ENCODE peak calls at places on chromosomes 16 and 17, in seven cellular contexts. One of them, this sample, is unnamed.
A peak's percentile ranks its signal among the peaks of the same experiment; 100 is the strongest.

GRCh38 chr17:40696651-40697072 is 6.9 kb downstream of the KRT24 start:
- DNase-seq in AG09319: peak; percentile 4
- DNase-seq in stimulated activated naive B cell treated with anti-CD40 and anti-IgM and Interleukin-4, amounts not matched to agents 10 μg/mL and 1 μg/mL and 100 μg/mL, for 72 hours: no peak
- DNase-seq in NCI-H774: no peak
- DNase-seq in amniotic stem cell: no peak
- DNase-seq in activated T-helper 1 cell treated with anti-CD3 and anti-CD28 coated beads, Interleukin-12 subunit alpha, Interleukin-12 subunit beta, Interleukin-2, Interleukin-4 antibody, amounts not matched to agents 30 ng/mL and 10 ng/mL and 1 ng/mL, durations not matched to agents 14 hours and 24 hours and 36 hours: no peak
- DNase-seq in effector CD8-positive, alpha-beta T cell: no peak
- DNase-seq in this sample: no peak

GRCh38 chr16:12229759-12230594 is 253.4 kb downstream of the SNX29 start:
- DNase-seq in AG09319: peak; percentile 28
- DNase-seq in stimulated activated naive B cell treated with anti-CD40 and anti-IgM and Interleukin-4, amounts not matched to agents 10 μg/mL and 1 μg/mL and 100 μg/mL, for 72 hours: no peak
- DNase-seq in NCI-H774: peak; percentile 54
- DNase-seq in amniotic stem cell: no peak
- DNase-seq in activated T-helper 1 cell treated with anti-CD3 and anti-CD28 coated beads, Interleukin-12 subunit alpha, Interleukin-12 subunit beta, Interleukin-2, Interleukin-4 antibody, amounts not matched to agents 30 ng/mL and 10 ng/mL and 1 ng/mL, durations not matched to agents 14 hours and 24 hours and 36 hours: no peak
- DNase-seq in effector CD8-positive, alpha-beta T cell: no peak
- DNase-seq in this sample: peak; percentile 89

GRCh38 chr17:2239882-2240430 is 63.6 kb downstream of the SMG6 start:
- DNase-seq in AG09319: no peak
- DNase-seq in stimulated activated naive B cell treated with anti-CD40 and anti-IgM and Interleukin-4, amounts not matched to agents 10 μg/mL and 1 μg/mL and 100 μg/mL, for 72 hours: peak; percentile 9
- DNase-seq in NCI-H774: no peak
- DNase-seq in amniotic stem cell: peak; percentile 64
- DNase-seq in activated T-helper 1 cell treated with anti-CD3 and anti-CD28 coated beads, Interleukin-12 subunit alpha, Interleukin-12 subunit beta, Interleukin-2, Interleukin-4 antibody, amounts not matched to agents 30 ng/mL and 10 ng/mL and 1 ng/mL, durations not matched to agents 14 hours and 24 hours and 36 hours: peak; percentile 55
- DNase-seq in effector CD8-positive, alpha-beta T cell: no peak
- DNase-seq in this sample: no peak

GRCh38 chr17:6913608-6914443 is 82.0 kb upstream of the ALOX12 start:
- DNase-seq in AG09319: peak; percentile 20
- DNase-seq in stimulated activated naive B cell treated with anti-CD40 and anti-IgM and Interleukin-4, amounts not matched to agents 10 μg/mL and 1 μg/mL and 100 μg/mL, for 72 hours: peak; percentile 43
- DNase-seq in NCI-H774: no peak
- DNase-seq in amniotic stem cell: peak; percentile 13
- DNase-seq in activated T-helper 1 cell treated with anti-CD3 and anti-CD28 coated beads, Interleukin-12 subunit alpha, Interleukin-12 subunit beta, Interleukin-2, Interleukin-4 antibody, amounts not matched to agents 30 ng/mL and 10 ng/mL and 1 ng/mL, durations not matched to agents 14 hours and 24 hours and 36 hours: peak; percentile 48
- DNase-seq in effector CD8-positive, alpha-beta T cell: peak; percentile 77
- DNase-seq in this sample: no peak

GRCh38 chr17:57160624-57161023 is 75.6 kb downstream of the AKAP1 start:
- DNase-seq in AG09319: no peak
- DNase-seq in stimulated activated naive B cell treated with anti-CD40 and anti-IgM and Interleukin-4, amounts not matched to agents 10 μg/mL and 1 μg/mL and 100 μg/mL, for 72 hours: no peak
- DNase-seq in NCI-H774: no peak
- DNase-seq in amniotic stem cell: no peak
- DNase-seq in activated T-helper 1 cell treated with anti-CD3 and anti-CD28 coated beads, Interleukin-12 subunit alpha, Interleukin-12 subunit beta, Interleukin-2, Interleukin-4 antibody, amounts not matched to agents 30 ng/mL and 10 ng/mL and 1 ng/mL, durations not matched to agents 14 hours and 24 hours and 36 hours: no peak
- DNase-seq in effector CD8-positive, alpha-beta T cell: no peak
- DNase-seq in this sample: no peak

GRCh38 chr17:78375401-78376079 is 2.9 kb upstream of the PGS1 start:
- DNase-seq in AG09319: peak; percentile 89
- DNase-seq in stimulated activated naive B cell treated with anti-CD40 and anti-IgM and Interleukin-4, amounts not matched to agents 10 μg/mL and 1 μg/mL and 100 μg/mL, for 72 hours: no peak
- DNase-seq in NCI-H774: no peak
- DNase-seq in amniotic stem cell: peak; percentile 77
- DNase-seq in activated T-helper 1 cell treated with anti-CD3 and anti-CD28 coated beads, Interleukin-12 subunit alpha, Interleukin-12 subunit beta, Interleukin-2, Interleukin-4 antibody, amounts not matched to agents 30 ng/mL and 10 ng/mL and 1 ng/mL, durations not matched to agents 14 hours and 24 hours and 36 hours: no peak
- DNase-seq in effector CD8-positive, alpha-beta T cell: no peak
- DNase-seq in this sample: no peak

GRCh38 chr16:88716201-88716600 is 9.9 kb downstream of the CTU2 start:
- DNase-seq in AG09319: no peak
- DNase-seq in stimulated activated naive B cell treated with anti-CD40 and anti-IgM and Interleukin-4, amounts not matched to agents 10 μg/mL and 1 μg/mL and 100 μg/mL, for 72 hours: no peak
- DNase-seq in NCI-H774: no peak
- DNase-seq in amniotic stem cell: no peak
- DNase-seq in activated T-helper 1 cell treated with anti-CD3 and anti-CD28 coated beads, Interleukin-12 subunit alpha, Interleukin-12 subunit beta, Interleukin-2, Interleukin-4 antibody, amounts not matched to agents 30 ng/mL and 10 ng/mL and 1 ng/mL, durations not matched to agents 14 hours and 24 hours and 36 hours: no peak
- DNase-seq in effector CD8-positive, alpha-beta T cell: no peak
- DNase-seq in this sample: no peak

GRCh38 chr17:72511874-72512273 is 391.1 kb downstream of the SOX9 start:
- DNase-seq in AG09319: no peak
- DNase-seq in stimulated activated naive B cell treated with anti-CD40 and anti-IgM and Interleukin-4, amounts not matched to agents 10 μg/mL and 1 μg/mL and 100 μg/mL, for 72 hours: no peak
- DNase-seq in NCI-H774: no peak
- DNase-seq in amniotic stem cell: no peak
- DNase-seq in activated T-helper 1 cell treated with anti-CD3 and anti-CD28 coated beads, Interleukin-12 subunit alpha, Interleukin-12 subunit beta, Interleukin-2, Interleukin-4 antibody, amounts not matched to agents 30 ng/mL and 10 ng/mL and 1 ng/mL, durations not matched to agents 14 hours and 24 hours and 36 hours: no peak
- DNase-seq in effector CD8-positive, alpha-beta T cell: no peak
- DNase-seq in this sample: no peak

GRCh38 chr17:35569405-35569804 is 8.8 kb upstream of the SLFN14 start:
- DNase-seq in AG09319: no peak
- DNase-seq in stimulated activated naive B cell treated with anti-CD40 and anti-IgM and Interleukin-4, amounts not matched to agents 10 μg/mL and 1 μg/mL and 100 μg/mL, for 72 hours: no peak
- DNase-seq in NCI-H774: no peak
- DNase-seq in amniotic stem cell: no peak
- DNase-seq in activated T-helper 1 cell treated with anti-CD3 and anti-CD28 coated beads, Interleukin-12 subunit alpha, Interleukin-12 subunit beta, Interleukin-2, Interleukin-4 antibody, amounts not matched to agents 30 ng/mL and 10 ng/mL and 1 ng/mL, durations not matched to agents 14 hours and 24 hours and 36 hours: no peak
- DNase-seq in effector CD8-positive, alpha-beta T cell: no peak
- DNase-seq in this sample: no peak

GRCh38 chr17:76383645-76384221 is 676 bp upstream of the SPHK1 start:
- DNase-seq in AG09319: no peak
- DNase-seq in stimulated activated naive B cell treated with anti-CD40 and anti-IgM and Interleukin-4, amounts not matched to agents 10 μg/mL and 1 μg/mL and 100 μg/mL, for 72 hours: peak; percentile 52
- DNase-seq in NCI-H774: no peak
- DNase-seq in amniotic stem cell: no peak
- DNase-seq in activated T-helper 1 cell treated with anti-CD3 and anti-CD28 coated beads, Interleukin-12 subunit alpha, Interleukin-12 subunit beta, Interleukin-2, Interleukin-4 antibody, amounts not matched to agents 30 ng/mL and 10 ng/mL and 1 ng/mL, durations not matched to agents 14 hours and 24 hours and 36 hours: peak; percentile 54
- DNase-seq in effector CD8-positive, alpha-beta T cell: no peak
- DNase-seq in this sample: no peak

GRCh38 chr17:32608267-32608666 is 121.5 kb downstream of the CDK5R1 start:
- DNase-seq in AG09319: no peak
- DNase-seq in stimulated activated naive B cell treated with anti-CD40 and anti-IgM and Interleukin-4, amounts not matched to agents 10 μg/mL and 1 μg/mL and 100 μg/mL, for 72 hours: no peak
- DNase-seq in NCI-H774: no peak
- DNase-seq in amniotic stem cell: no peak
- DNase-seq in activated T-helper 1 cell treated with anti-CD3 and anti-CD28 coated beads, Interleukin-12 subunit alpha, Interleukin-12 subunit beta, Interleukin-2, Interleukin-4 antibody, amounts not matched to agents 30 ng/mL and 10 ng/mL and 1 ng/mL, durations not matched to agents 14 hours and 24 hours and 36 hours: no peak
- DNase-seq in effector CD8-positive, alpha-beta T cell: no peak
- DNase-seq in this sample: no peak

GRCh38 chr17:2723997-2724782 is 12.6 kb upstream of the CLUH start:
- DNase-seq in AG09319: no peak
- DNase-seq in stimulated activated naive B cell treated with anti-CD40 and anti-IgM and Interleukin-4, amounts not matched to agents 10 μg/mL and 1 μg/mL and 100 μg/mL, for 72 hours: no peak
- DNase-seq in NCI-H774: no peak
- DNase-seq in amniotic stem cell: no peak
- DNase-seq in activated T-helper 1 cell treated with anti-CD3 and anti-CD28 coated beads, Interleukin-12 subunit alpha, Interleukin-12 subunit beta, Interleukin-2, Interleukin-4 antibody, amounts not matched to agents 30 ng/mL and 10 ng/mL and 1 ng/mL, durations not matched to agents 14 hours and 24 hours and 36 hours: no peak
- DNase-seq in effector CD8-positive, alpha-beta T cell: no peak
- DNase-seq in this sample: peak; percentile 37

GRCh38 chr16:86229866-86230656 is 280.3 kb upstream of the FOXF1 start:
- DNase-seq in AG09319: no peak
- DNase-seq in stimulated activated naive B cell treated with anti-CD40 and anti-IgM and Interleukin-4, amounts not matched to agents 10 μg/mL and 1 μg/mL and 100 μg/mL, for 72 hours: no peak
- DNase-seq in NCI-H774: no peak
- DNase-seq in amniotic stem cell: no peak
- DNase-seq in activated T-helper 1 cell treated with anti-CD3 and anti-CD28 coated beads, Interleukin-12 subunit alpha, Interleukin-12 subunit beta, Interleukin-2, Interleukin-4 antibody, amounts not matched to agents 30 ng/mL and 10 ng/mL and 1 ng/mL, durations not matched to agents 14 hours and 24 hours and 36 hours: no peak
- DNase-seq in effector CD8-positive, alpha-beta T cell: no peak
- DNase-seq in this sample: no peak

GRCh38 chr16:56203052-56203451 is 11.8 kb downstream of the GNAO1 start:
- DNase-seq in AG09319: no peak
- DNase-seq in stimulated activated naive B cell treated with anti-CD40 and anti-IgM and Interleukin-4, amounts not matched to agents 10 μg/mL and 1 μg/mL and 100 μg/mL, for 72 hours: peak; percentile 45
- DNase-seq in NCI-H774: no peak
- DNase-seq in amniotic stem cell: no peak
- DNase-seq in activated T-helper 1 cell treated with anti-CD3 and anti-CD28 coated beads, Interleukin-12 subunit alpha, Interleukin-12 subunit beta, Interleukin-2, Interleukin-4 antibody, amounts not matched to agents 30 ng/mL and 10 ng/mL and 1 ng/mL, durations not matched to agents 14 hours and 24 hours and 36 hours: peak; percentile 37
- DNase-seq in effector CD8-positive, alpha-beta T cell: no peak
- DNase-seq in this sample: no peak

GRCh38 chr17:17119533-17119932 is 77.3 kb downstream of the MPRIP start:
- DNase-seq in AG09319: no peak
- DNase-seq in stimulated activated naive B cell treated with anti-CD40 and anti-IgM and Interleukin-4, amounts not matched to agents 10 μg/mL and 1 μg/mL and 100 μg/mL, for 72 hours: no peak
- DNase-seq in NCI-H774: no peak
- DNase-seq in amniotic stem cell: no peak
- DNase-seq in activated T-helper 1 cell treated with anti-CD3 and anti-CD28 coated beads, Interleukin-12 subunit alpha, Interleukin-12 subunit beta, Interleukin-2, Interleukin-4 antibody, amounts not matched to agents 30 ng/mL and 10 ng/mL and 1 ng/mL, durations not matched to agents 14 hours and 24 hours and 36 hours: peak; percentile 50
- DNase-seq in effector CD8-positive, alpha-beta T cell: no peak
- DNase-seq in this sample: no peak

GRCh38 chr16:19329932-19330331 is 44.4 kb downstream of the CLEC19A start:
- DNase-seq in AG09319: no peak
- DNase-seq in stimulated activated naive B cell treated with anti-CD40 and anti-IgM and Interleukin-4, amounts not matched to agents 10 μg/mL and 1 μg/mL and 100 μg/mL, for 72 hours: no peak
- DNase-seq in NCI-H774: no peak
- DNase-seq in amniotic stem cell: no peak
- DNase-seq in activated T-helper 1 cell treated with anti-CD3 and anti-CD28 coated beads, Interleukin-12 subunit alpha, Interleukin-12 subunit beta, Interleukin-2, Interleukin-4 antibody, amounts not matched to agents 30 ng/mL and 10 ng/mL and 1 ng/mL, durations not matched to agents 14 hours and 24 hours and 36 hours: no peak
- DNase-seq in effector CD8-positive, alpha-beta T cell: no peak
- DNase-seq in this sample: no peak

GRCh38 chr16:89693289-89693731 is 6.8 kb downstream of the CDK10 start:
- DNase-seq in AG09319: no peak
- DNase-seq in stimulated activated naive B cell treated with anti-CD40 and anti-IgM and Interleukin-4, amounts not matched to agents 10 μg/mL and 1 μg/mL and 100 μg/mL, for 72 hours: no peak
- DNase-seq in NCI-H774: no peak
- DNase-seq in amniotic stem cell: no peak
- DNase-seq in activated T-helper 1 cell treated with anti-CD3 and anti-CD28 coated beads, Interleukin-12 subunit alpha, Interleukin-12 subunit beta, Interleukin-2, Interleukin-4 antibody, amounts not matched to agents 30 ng/mL and 10 ng/mL and 1 ng/mL, durations not matched to agents 14 hours and 24 hours and 36 hours: no peak
- DNase-seq in effector CD8-positive, alpha-beta T cell: no peak
- DNase-seq in this sample: no peak

GRCh38 chr17:37744961-37745800 is at the start of gene HNF1B:
- DNase-seq in AG09319: no peak
- DNase-seq in stimulated activated naive B cell treated with anti-CD40 and anti-IgM and Interleukin-4, amounts not matched to agents 10 μg/mL and 1 μg/mL and 100 μg/mL, for 72 hours: peak; percentile 80
- DNase-seq in NCI-H774: no peak
- DNase-seq in amniotic stem cell: no peak
- DNase-seq in activated T-helper 1 cell treated with anti-CD3 and anti-CD28 coated beads, Interleukin-12 subunit alpha, Interleukin-12 subunit beta, Interleukin-2, Interleukin-4 antibody, amounts not matched to agents 30 ng/mL and 10 ng/mL and 1 ng/mL, durations not matched to agents 14 hours and 24 hours and 36 hours: no peak
- DNase-seq in effector CD8-positive, alpha-beta T cell: no peak
- DNase-seq in this sample: no peak

This sample was measured in DMS153.